ENCODE peak calls at places on chromosomes 5 and 9, in six cellular contexts. W is cardiac muscle cell, T is A549, O is suprapubic skin, Y is neuronal stem cell, X is endodermal cell. B is an unnamed sample. For H3K4me1, the result is how much of the 10 kb centered on the place peaks cover.

GRCh38 chr5:89377752-89378455 is 494.9 kb upstream of the MEF2C start:
- DNase-seq in W (peak), T (no peak), O (no peak), Y (no peak), X (no peak), B (no peak)

GRCh38 chr9:110429453-110429852 is 91.8 kb upstream of the TXNDC8 start:
- DNase-seq in W (no peak), T (no peak), O (no peak), Y (no peak), X (no peak), B (no peak)

GRCh38 chr5:60287174-60287771 is 393.7 kb upstream of the PDE4D start:
- DNase-seq in W (peak), T (peak), O (no peak), Y (peak), X (peak), B (peak)

GRCh38 chr9:88775037-88775471 is 216.2 kb upstream of the S1PR3 start:
- DNase-seq in W (no peak), T (no peak), O (no peak), Y (no peak), X (no peak), B (no peak)

GRCh38 chr5:57094753-57095683 is 78.8 kb upstream of the GPBP1 start:
- DNase-seq in W (no peak), T (no peak), O (no peak), Y (no peak), X (peak), B (peak)

GRCh38 chr9:101311759-101312420 is 72.9 kb downstream of the BAAT start:
- DNase-seq in W (peak), T (peak), O (no peak), Y (peak), X (no peak), B (peak)

GRCh38 chr5:32087086-32088082 is 86.7 kb downstream of the GOLPH3 start:
- DNase-seq in W (no peak), T (no peak), O (peak), Y (no peak), X (peak), B (no peak)

GRCh38 chr5:155885199-155885598 is 441.8 kb upstream of the SGCD start:
- DNase-seq in W (no peak), T (no peak), O (no peak), Y (no peak), X (no peak), B (no peak)

GRCh38 chr9:128108784-128109709 is 18.5 kb downstream of the PTGES2 start:
- DNase-seq in W (no peak), T (no peak), O (no peak), Y (no peak), X (peak), B (no peak)

GRCh38 chr5:141618804-141619554 is at the start of gene DIAPH1:
- DNase-seq in W (peak), T (peak), O (peak), Y (peak), X (peak), B (peak)

GRCh38 chr5:141618030-141618803 is 583 bp downstream of the DIAPH1 start:
- DNase-seq in W (peak), T (peak), O (no peak), Y (peak), X (peak), B (peak)

GRCh38 chr5:141615991-141616715 is 2.6 kb downstream of the DIAPH1 start:
- DNase-seq in W (no peak), T (no peak), O (no peak), Y (no peak), X (no peak), B (no peak)

GRCh38 chr5:141617682-141618029 is 1.1 kb downstream of the DIAPH1 start:
- DNase-seq in W (no peak), T (no peak), O (no peak), Y (no peak), X (no peak), B (peak)

GRCh38 chr5:141617128-141617527 is 1.7 kb downstream of the DIAPH1 start:
- DNase-seq in W (no peak), T (no peak), O (no peak), Y (no peak), X (no peak), B (no peak)
- H3K4me1 ChIP-seq in W (under half), T (under half), O (under half), Y (under half), X (under half), B (under half)

GRCh38 chr9:131734165-131734610 is 5.7 kb downstream of the RAPGEF1 start:
- DNase-seq in W (no peak), T (no peak), O (no peak), Y (no peak), X (no peak), B (no peak)
- H3K4me3 ChIP-seq in W (no peak), T (peak), O (no peak), Y (no peak), X (no peak), B (no peak)

GRCh38 chr9:136329636-136330405 is 2.5 kb downstream of the GPSM1 start:
- DNase-seq in W (no peak), T (no peak), O (no peak), Y (no peak), X (no peak), B (no peak)
- H3K4me1 ChIP-seq in W (under half), T (under half), O (under half), Y (under half), X (under half), B (under half)

GRCh38 chr5:134124289-134125194 is 10.1 kb downstream of the TCF7 start:
- DNase-seq in W (no peak), T (no peak), O (no peak), Y (no peak), X (no peak), B (no peak)
- H3K4me3 ChIP-seq in W (no peak), T (no peak), O (no peak), Y (no peak), X (no peak), B (no peak)

GRCh38 chr9:134066546-134066922 is 1.3 kb downstream of the BRD3 start:
- DNase-seq in W (peak), T (peak), O (no peak), Y (no peak), X (no peak), B (no peak)
- H3K4me1 ChIP-seq in W (under half), T (under half), O (half or more), Y (under half), X (under half), B (under half)

GRCh38 chr5:109830955-109831502 is 141.3 kb downstream of the MAN2A1 start:
- DNase-seq in W (no peak), T (no peak), O (no peak), Y (no peak), X (no peak), B (no peak)
- H3K4me3 ChIP-seq in W (no peak), T (no peak), O (no peak), Y (no peak), X (no peak), B (no peak)

B was measured in HAP-1.